ENCODE peak calls at places on chromosomes 3 and 15, in nine cellular contexts. A is progenitor cell of endocrine pancreas; N is bronchial epithelial cell; L is astrocyte of the spinal cord; Y is heart right ventricle; G is A549; J is OCI-LY7; Q is Panc1; R is activated CD8-positive, alpha-beta T cell treated with anti-CD3 and anti-CD28 coated beads for 36 hours. U is an unnamed sample.
A peak's percentile ranks its signal among the peaks of the same experiment; 100 is the strongest.

GRCh38 chr15:69557340-69558137 is 104.9 kb downstream of the RPLP1 start:
- DNase-seq in Q (peak; percentile 91), J (no peak), N (peak; percentile 95), L (peak; percentile 93), G (peak; percentile 91), A (no peak), Y (no peak), R (no peak), U (no peak)

GRCh38 chr3:65963787-65964707 is 74.7 kb downstream of the MAGI1 start:
- DNase-seq in R (peak; percentile 91), Y (no peak), L (peak; percentile 90), Q (peak; percentile 64), N (peak; percentile 97), J (no peak), A (no peak), G (peak; percentile 64), U (peak; percentile 74)

GRCh38 chr3:19559724-19560442 is 374.1 kb downstream of the EFHB start:
- DNase-seq in J (peak; percentile 68), G (no peak), N (no peak), Y (no peak), L (no peak), Q (no peak), A (no peak), R (no peak), U (peak; percentile 10)

GRCh38 chr3:123151251-123151705 is 50.5 kb upstream of the SEC22A start:
- DNase-seq in L (no peak), N (no peak), J (no peak), Q (no peak), Y (no peak), R (no peak), G (no peak), A (no peak), U (no peak)

GRCh38 chr15:65796610-65797012 is 4.5 kb upstream of the DENND4A start:
- DNase-seq in L (peak; percentile 62), Q (no peak), G (peak; percentile 44), R (no peak), Y (no peak), N (peak; percentile 98), A (no peak), J (no peak), U (no peak)

GRCh38 chr3:20391628-20392027 is 205.6 kb upstream of the SGO1 start:
- DNase-seq in A (no peak), R (no peak), N (no peak), Y (no peak), J (no peak), Q (no peak), G (no peak), L (no peak), U (no peak)

GRCh38 chr15:77335298-77335697 is 84.6 kb downstream of the PEAK1 start:
- DNase-seq in A (no peak), G (no peak), N (no peak), J (no peak), Y (no peak), R (no peak), Q (no peak), L (no peak), U (no peak)

GRCh38 chr3:119308355-119308754 is 14.2 kb downstream of the ARHGAP31 start:
- DNase-seq in Q (no peak), J (no peak), L (no peak), R (no peak), G (no peak), Y (no peak), A (no peak), N (no peak), U (no peak)

GRCh38 chr3:79414821-79415220 is 353.0 kb downstream of the ROBO1 start:
- DNase-seq in J (no peak), L (peak; percentile 23), Q (no peak), R (no peak), Y (no peak), A (no peak), N (peak; percentile 74), G (no peak), U (no peak)

GRCh38 chr3:109874900-109875735 is 537.8 kb upstream of the DPPA4 start:
- DNase-seq in A (no peak), Y (no peak), L (no peak), N (peak; percentile 94), Q (no peak), J (no peak), G (no peak), R (no peak), U (no peak)

GRCh38 chr15:61759639-61760038 is 300.6 kb downstream of the VPS13C start:
- DNase-seq in N (no peak), Y (no peak), L (no peak), R (no peak), G (no peak), A (no peak), J (no peak), Q (no peak), U (no peak)

GRCh38 chr3:59266551-59266950 is 216.7 kb upstream of the CFAP20DC start:
- DNase-seq in A (no peak), Q (no peak), N (peak; percentile 86), L (peak; percentile 30), J (no peak), G (no peak), R (peak; percentile 3), Y (no peak), U (no peak)

GRCh38 chr3:170809975-170810357 is 60.0 kb downstream of the RPL22L1 start:
- DNase-seq in G (no peak), J (no peak), Y (no peak), L (peak; percentile 61), R (no peak), Q (no peak), N (peak; percentile 72), A (no peak), U (no peak)

GRCh38 chr3:113275876-113276580 is 64.7 kb downstream of the BOC start:
- DNase-seq in Q (no peak), Y (peak; percentile 36), A (no peak), J (peak; percentile 38), R (peak; percentile 7), G (no peak), L (peak; percentile 85), N (peak; percentile 21), U (peak; percentile 58)

GRCh38 chr3:119279101-119279554 is 15.1 kb upstream of the ARHGAP31 start:
- DNase-seq in R (no peak), Q (no peak), N (no peak), G (no peak), Y (peak; percentile 74), A (no peak), L (no peak), J (no peak), U (no peak)

GRCh38 chr15:80768158-80768557 is 11.0 kb upstream of the CEMIP start:
- DNase-seq in N (no peak), R (no peak), J (no peak), Y (no peak), G (no peak), Q (no peak), A (no peak), L (no peak), U (no peak)

GRCh38 chr3:138174421-138175122 is at the start of gene DBR1:
- DNase-seq in L (peak; percentile 85), Q (no peak), N (peak; percentile 77), J (peak; percentile 92), R (peak; percentile 84), Y (peak; percentile 69), A (peak; percentile 71), G (peak; percentile 73), U (peak; percentile 82)
- TF ChIP-seq CTCF in L (no peak), Q (no peak), N (no peak), J (no peak), R (no peak), Y (no peak), A (no peak), G (no peak), U (no peak)

DNA sequence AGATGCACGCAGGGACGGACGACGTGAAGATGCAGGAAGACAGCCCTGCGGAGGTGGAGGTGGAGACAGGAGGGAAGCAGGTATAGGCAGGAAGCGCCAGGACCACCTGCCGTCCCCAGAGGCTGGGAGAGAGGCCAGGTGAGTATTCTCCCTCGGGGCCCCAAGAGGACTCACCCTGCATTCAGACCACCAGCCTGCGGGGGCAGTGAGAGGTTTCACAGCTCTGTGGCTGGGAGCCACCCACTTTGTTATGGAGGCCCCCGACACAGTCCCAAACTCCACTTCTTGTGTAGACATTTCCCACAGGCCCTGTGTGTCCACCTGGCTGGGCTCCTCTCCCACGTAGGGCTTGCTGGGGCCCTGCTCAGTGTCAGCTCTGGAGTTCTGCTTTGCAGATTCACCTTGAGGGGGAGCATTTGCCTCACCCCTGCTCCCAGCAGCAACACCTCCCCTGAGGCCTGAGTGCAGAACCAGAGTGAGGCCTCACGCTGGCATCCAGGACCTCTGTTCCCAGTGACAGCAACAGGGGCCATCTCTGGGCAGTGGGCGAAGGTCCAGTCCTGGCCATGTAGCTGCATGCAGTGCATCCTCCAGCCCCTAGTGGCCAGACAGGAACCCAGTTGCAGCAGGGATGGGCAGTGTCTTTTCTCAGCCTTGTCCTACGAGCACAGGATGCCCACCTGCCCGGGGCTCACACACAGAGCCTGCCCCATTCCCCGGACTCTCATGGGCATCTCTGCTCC is 119.4 kb upstream of the IQSEC1 start:
- DNase-seq in Q (no peak), N (no peak), R (no peak), L (no peak), G (peak; percentile 67), A (no peak), Y (no peak), J (no peak), U (no peak)
- TF ChIP-seq CTCF in Q (peak; percentile 75), N (peak; percentile 33), R (peak; percentile 19), L (peak; percentile 54), G (peak; percentile 22), A (peak; percentile 49), Y (peak; percentile 30), J (peak; percentile 56), U (no peak)

GRCh38 chr15:44029940-44030568 is 165.0 kb downstream of the FRMD5 start:
- DNase-seq in L (no peak), N (peak; percentile 48), R (no peak), Y (no peak), J (no peak), A (no peak), Q (no peak), G (no peak), U (no peak)
- TF ChIP-seq CTCF in L (no peak), N (no peak), R (no peak), Y (no peak), J (no peak), A (no peak), Q (no peak), G (no peak), U (no peak)

GRCh38 chr3:52233108-52233591 is 5.8 kb downstream of the TWF2 start:
- DNase-seq in Q (no peak), L (no peak), J (no peak), G (no peak), A (no peak), R (no peak), Y (no peak), N (no peak), U (no peak)

GRCh38 chr3:52233968-52234367 is 5.0 kb downstream of the TWF2 start:
- DNase-seq in N (no peak), J (no peak), L (no peak), R (no peak), Y (no peak), G (no peak), Q (no peak), A (no peak), U (no peak)

GRCh38 chr3:52231502-52232278 is 6.2 kb upstream of the TLR9 start:
- DNase-seq in J (peak; percentile 80), L (no peak), G (peak; percentile 40), N (peak; percentile 38), A (peak; percentile 64), R (peak; percentile 89), Q (no peak), Y (peak; percentile 82), U (peak; percentile 81)

GRCh38 chr3:52230889-52231499 is 5.5 kb upstream of the TLR9 start:
- DNase-seq in G (no peak), R (no peak), J (no peak), L (no peak), A (no peak), Y (no peak), Q (no peak), N (no peak), U (no peak)

GRCh38 chr3:52232279-52233107 is 6.5 kb downstream of the TWF2 start:
- DNase-seq in N (no peak), Y (no peak), A (no peak), J (no peak), L (no peak), R (peak; percentile 62), Q (no peak), G (no peak), U (no peak)
- TF ChIP-seq CTCF in N (no peak), Y (peak; percentile 38), A (peak; percentile 21), J (peak; percentile 34), L (peak; percentile 23), R (peak; percentile 24), Q (peak; percentile 62), G (peak; percentile 10), U (no peak)

U was measured in GM10248.